ENCODE peak calls at places on chromosomes 7 and 10, in eight cellular contexts. Z is HCT116, V is GM23338, N is upper lobe of left lung, X is GM12878, B is K562, R is Panc1, W is HepG2. A is an unnamed sample.

GRCh38 chr10:103493362-103493871 is at the start of gene NEURL1:
- ATAC-seq in Z (no peak), V (peak), N (no peak), X (peak), B (no peak), R (peak), W (peak), A (no peak)

GRCh38 chr10:119693262-119693957 is 32.4 kb upstream of the INPP5F start:
- ATAC-seq in Z (no peak), V (no peak), N (no peak), X (peak), B (peak), R (no peak), W (peak), A (no peak)

GRCh38 chr7:139061416-139061815 is 25.6 kb upstream of the ZC3HAV1L start:
- ATAC-seq in Z (no peak), V (no peak), N (no peak), X (no peak), B (no peak), R (no peak), W (no peak), A (no peak)

GRCh38 chr7:78073470-78074382 is 275.2 kb downstream of the PHTF2 start:
- ATAC-seq in Z (no peak), V (peak), N (no peak), X (no peak), B (peak), R (no peak), W (no peak), A (no peak)

GRCh38 chr10:114768394-114768786 is 53.2 kb upstream of the FHIP2A start:
- ATAC-seq in Z (peak), V (peak), N (no peak), X (no peak), B (no peak), R (peak), W (peak), A (peak)

GRCh38 chr10:52566471-52567246 is 205.9 kb downstream of the MBL2 start:
- ATAC-seq in Z (peak), V (no peak), N (no peak), X (no peak), B (no peak), R (peak), W (no peak), A (no peak)

GRCh38 chr10:62996925-62997324 is 136.2 kb upstream of the NRBF2 start:
- ATAC-seq in Z (no peak), V (no peak), N (no peak), X (no peak), B (no peak), R (no peak), W (no peak), A (no peak)

GRCh38 chr10:69348824-69349541 is 67.7 kb downstream of the TACR2 start:
- ATAC-seq in Z (no peak), V (no peak), N (no peak), X (no peak), B (no peak), R (peak), W (no peak), A (peak)

GRCh38 chr7:106812027-106812643 is 52.9 kb upstream of the PIK3CG start:
- ATAC-seq in Z (no peak), V (no peak), N (no peak), X (no peak), B (peak), R (no peak), W (no peak), A (no peak)

GRCh38 chr10:71821909-71822763 is 28.9 kb downstream of the PSAP start:
- ATAC-seq in Z (no peak), V (no peak), N (no peak), X (no peak), B (no peak), R (peak), W (no peak), A (no peak)

GRCh38 chr10:123381271-123381670 is 227.1 kb downstream of the BUB3 start:
- ATAC-seq in Z (no peak), V (no peak), N (no peak), X (no peak), B (no peak), R (no peak), W (no peak), A (no peak)

GRCh38 chr10:130226012-130226411 is 89.8 kb downstream of the GLRX3 start:
- ATAC-seq in Z (no peak), V (no peak), N (no peak), X (no peak), B (no peak), R (no peak), W (no peak), A (no peak)

GRCh38 chr10:2920638-2921037 is 146.7 kb upstream of the PFKP start:
- ATAC-seq in Z (no peak), V (no peak), N (peak), X (no peak), B (no peak), R (no peak), W (no peak), A (no peak)

GRCh38 chr10:132408823-132409666 is 12.0 kb downstream of the PWWP2B start:
- ATAC-seq in Z (no peak), V (peak), N (peak), X (no peak), B (no peak), R (peak), W (peak), A (no peak)
- TF ChIP-seq POLR2AphosphoS5 in Z (no peak), V (no peak), N (peak), X (no peak), B (no peak), R (no peak), W (no peak), A (no peak)

GRCh38 chr7:83457022-83457892 is 191.7 kb downstream of the SEMA3E start:
- ATAC-seq in Z (no peak), V (no peak), N (no peak), X (peak), B (no peak), R (no peak), W (no peak), A (no peak)
- TF ChIP-seq POLR2AphosphoS5 in Z (no peak), V (no peak), N (no peak), X (no peak), B (no peak), R (no peak), W (no peak), A (no peak)

GRCh38 chr7:105012503-105013282 is 1.3 kb upstream of the KMT2E start:
- ATAC-seq in Z (peak), V (peak), N (peak), X (peak), B (peak), R (peak), W (peak), A (peak)
- TF ChIP-seq POLR2AphosphoS5 in Z (peak), V (peak), N (peak), X (peak), B (peak), R (peak), W (peak), A (peak)

GRCh38 chr10:132401396-132402168 is 4.6 kb downstream of the PWWP2B start:
- ATAC-seq in Z (no peak), V (no peak), N (peak), X (no peak), B (no peak), R (no peak), W (no peak), A (no peak)
- TF ChIP-seq POLR2AphosphoS5 in Z (no peak), V (no peak), N (peak), X (no peak), B (no peak), R (no peak), W (no peak), A (no peak)

DNA sequence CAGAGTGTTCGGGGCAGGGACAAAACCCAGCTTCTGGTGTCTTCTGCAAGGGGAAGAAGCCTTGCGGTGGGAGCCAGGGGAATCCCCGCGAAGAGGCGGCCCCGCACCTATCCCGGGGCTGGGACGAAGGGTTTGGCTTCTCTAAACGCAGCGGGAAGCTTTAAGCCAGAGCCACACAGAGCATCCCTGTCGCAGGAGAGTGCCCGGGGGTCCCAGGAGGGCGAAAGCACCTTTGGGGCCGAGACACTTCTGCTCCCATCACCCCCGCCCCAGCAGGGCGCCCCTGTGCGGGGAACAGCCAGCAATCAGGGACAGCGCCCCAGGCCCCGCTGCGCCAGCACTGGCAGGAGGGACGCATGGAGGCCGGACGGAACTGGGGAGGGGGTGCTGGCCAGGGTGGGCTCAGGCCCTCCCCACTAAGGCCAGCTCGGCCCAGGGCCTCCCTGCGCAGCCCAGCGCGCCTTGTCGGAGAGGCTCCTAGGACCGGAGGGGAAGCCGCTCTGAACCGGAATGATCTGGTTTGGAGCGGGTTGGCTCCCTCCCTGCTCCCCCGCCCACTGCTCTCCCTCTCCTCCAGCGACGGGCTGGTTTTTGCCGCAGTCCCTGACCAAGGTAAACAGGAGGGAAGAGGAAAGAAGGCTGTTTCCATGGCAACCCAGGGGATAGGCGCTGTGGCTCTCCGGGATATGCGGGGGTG is 63.9 kb downstream of the TMEM209 start:
- ATAC-seq in Z (no peak), V (peak), N (peak), X (peak), B (peak), R (peak), W (no peak), A (peak)
- TF ChIP-seq POLR2AphosphoS5 in Z (no peak), V (peak), N (no peak), X (peak), B (peak), R (no peak), W (no peak), A (no peak)

DNA sequence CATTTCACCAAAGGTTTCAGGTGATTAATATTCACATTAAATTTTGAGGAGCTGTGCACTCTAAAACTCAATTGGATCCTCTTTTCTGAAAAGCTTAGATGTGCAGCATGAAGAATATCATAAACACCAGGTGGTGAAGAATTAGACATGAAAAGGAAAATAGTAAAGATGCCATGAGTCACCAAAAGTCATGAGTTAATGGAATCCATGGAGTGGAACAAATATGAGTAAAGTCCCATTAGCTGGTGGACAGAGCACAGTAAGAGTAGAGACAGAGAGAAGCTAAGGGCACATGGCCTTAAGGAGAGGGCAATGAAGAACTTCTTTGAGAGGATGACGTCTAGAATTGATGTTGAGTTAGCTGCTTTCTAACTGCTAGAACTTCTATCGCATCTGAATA is 271.6 kb downstream of the CSTF2T start:
- ATAC-seq in Z (no peak), V (no peak), N (no peak), X (no peak), B (no peak), R (no peak), W (no peak), A (no peak)
- TF ChIP-seq POLR2AphosphoS5 in Z (no peak), V (no peak), N (no peak), X (no peak), B (no peak), R (no peak), W (no peak), A (no peak)

GRCh38 chr7:44637788-44638594 is 31.6 kb downstream of the OGDH start:
- ATAC-seq in Z (peak), V (no peak), N (peak), X (peak), B (peak), R (no peak), W (no peak), A (peak)
- TF ChIP-seq POLR2AphosphoS5 in Z (peak), V (no peak), N (peak), X (peak), B (no peak), R (no peak), W (no peak), A (peak)

DNA sequence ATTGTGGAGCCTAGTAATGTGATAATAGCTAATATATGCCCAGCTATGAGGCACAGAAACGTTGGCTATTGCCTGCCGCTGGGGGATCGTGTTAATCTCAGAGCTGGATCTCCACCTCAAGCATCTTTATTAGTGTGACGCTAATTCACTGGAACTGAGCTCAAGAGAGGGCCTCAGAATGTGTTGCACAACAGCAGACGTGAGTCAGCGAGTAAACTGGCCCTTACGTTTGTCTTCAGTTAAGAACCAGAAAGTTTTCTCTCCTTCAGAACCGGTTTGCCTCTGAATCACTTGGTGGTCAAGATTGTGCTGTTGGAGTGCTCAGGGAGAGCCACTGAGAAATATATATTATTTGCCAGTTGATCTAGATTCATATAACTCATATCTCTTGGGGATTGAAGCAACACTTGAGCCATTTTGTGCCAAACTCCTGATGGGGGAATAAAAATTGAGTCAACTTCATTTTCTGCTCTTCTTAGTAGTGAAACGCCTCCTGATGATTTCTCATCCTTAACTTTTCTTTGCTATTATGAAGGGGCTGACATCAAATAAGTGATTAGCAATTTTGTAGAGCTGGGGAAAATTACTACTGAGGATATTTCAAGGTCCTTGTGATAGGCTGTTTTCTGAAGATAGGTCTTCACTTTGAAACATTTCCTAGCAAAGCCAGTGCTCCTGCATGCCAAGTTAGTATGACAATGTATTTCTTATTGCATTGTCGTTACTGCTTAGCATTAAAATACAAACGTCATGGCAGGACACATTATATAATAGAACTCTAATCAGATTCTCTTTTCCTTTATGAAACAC is 22.3 kb downstream of the BZW2 start:
- ATAC-seq in Z (peak), V (no peak), N (peak), X (no peak), B (peak), R (peak), W (no peak), A (peak)
- TF ChIP-seq POLR2AphosphoS5 in Z (peak), V (no peak), N (peak), X (no peak), B (no peak), R (peak), W (no peak), A (peak)

DNA sequence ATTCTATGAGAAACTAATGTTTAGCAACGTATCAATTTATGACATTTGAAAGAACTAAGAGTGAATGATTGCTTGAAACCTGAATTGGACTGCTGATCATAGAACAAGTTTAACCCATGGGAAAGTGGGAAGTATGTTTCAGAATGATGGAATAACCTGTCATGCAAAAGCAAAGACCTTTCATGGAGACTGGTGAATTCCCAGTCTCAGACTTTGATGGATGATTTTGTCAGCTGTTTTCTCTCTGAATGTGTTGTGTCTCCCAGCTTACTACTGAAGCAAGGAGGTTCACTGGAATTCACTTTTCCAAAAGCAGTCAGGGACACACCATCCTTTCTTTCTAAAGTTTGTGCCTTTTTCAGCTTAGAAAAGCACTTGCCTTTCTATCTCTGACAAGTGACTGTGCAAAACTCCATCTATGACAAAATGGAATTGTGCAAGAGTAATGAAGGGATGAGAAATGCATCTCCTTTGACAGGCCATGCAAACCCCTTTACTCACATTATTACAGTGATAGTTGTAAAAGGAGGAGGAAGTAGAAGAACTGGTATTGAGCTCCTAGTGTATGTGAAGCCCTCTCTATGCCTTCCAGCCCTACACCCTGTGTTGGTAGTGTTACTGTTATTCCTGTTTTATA is 176.1 kb downstream of the PRKG1 start:
- ATAC-seq in Z (no peak), V (peak), N (no peak), X (no peak), B (no peak), R (no peak), W (no peak), A (no peak)
- TF ChIP-seq POLR2AphosphoS5 in Z (no peak), V (no peak), N (no peak), X (no peak), B (no peak), R (no peak), W (no peak), A (no peak)